ENCODE peak calls at places on chromosomes 12 and 14, in nine cellular contexts. One of them, this sample, is unnamed.

GRCh38 chr14:62039871-62040270 is 277.7 kb downstream of the SNAPC1 start:
- DNase-seq in mesothelial cell of epicardium: no peak
- DNase-seq in astrocyte of the spinal cord: no peak
- DNase-seq in B cell: no peak
- DNase-seq in RWPE2: no peak
- DNase-seq in left ventricle myocardium inferior: no peak
- DNase-seq in transverse colon: no peak
- DNase-seq in GM20000: peak
- DNase-seq in cardiac fibroblast: no peak
- DNase-seq in this sample: no peak

GRCh38 chr12:132558861-132559623 is 51.3 kb downstream of the LRCOL1 start:
- DNase-seq in mesothelial cell of epicardium: no peak
- DNase-seq in astrocyte of the spinal cord: no peak
- DNase-seq in B cell: peak
- DNase-seq in RWPE2: no peak
- DNase-seq in left ventricle myocardium inferior: no peak
- DNase-seq in transverse colon: no peak
- DNase-seq in GM20000: no peak
- DNase-seq in cardiac fibroblast: no peak
- DNase-seq in this sample: no peak

GRCh38 chr12:31518680-31519227 is 72.2 kb downstream of the DENND5B start:
- DNase-seq in mesothelial cell of epicardium: no peak
- DNase-seq in astrocyte of the spinal cord: peak
- DNase-seq in B cell: no peak
- DNase-seq in RWPE2: peak
- DNase-seq in left ventricle myocardium inferior: no peak
- DNase-seq in transverse colon: peak
- DNase-seq in GM20000: no peak
- DNase-seq in cardiac fibroblast: peak
- DNase-seq in this sample: peak

GRCh38 chr14:52251724-52252123 is 15.8 kb upstream of the PTGDR start:
- DNase-seq in mesothelial cell of epicardium: no peak
- DNase-seq in astrocyte of the spinal cord: no peak
- DNase-seq in B cell: no peak
- DNase-seq in RWPE2: no peak
- DNase-seq in left ventricle myocardium inferior: no peak
- DNase-seq in transverse colon: no peak
- DNase-seq in GM20000: no peak
- DNase-seq in cardiac fibroblast: no peak
- DNase-seq in this sample: no peak

GRCh38 chr12:114835031-114835430 is 151.1 kb upstream of the TBX3 start:
- DNase-seq in mesothelial cell of epicardium: no peak
- DNase-seq in astrocyte of the spinal cord: peak
- DNase-seq in B cell: no peak
- DNase-seq in RWPE2: no peak
- DNase-seq in left ventricle myocardium inferior: no peak
- DNase-seq in transverse colon: no peak
- DNase-seq in GM20000: no peak
- DNase-seq in cardiac fibroblast: peak
- DNase-seq in this sample: no peak

GRCh38 chr14:97046991-97047390 is 249.8 kb downstream of the VRK1 start:
- DNase-seq in mesothelial cell of epicardium: no peak
- DNase-seq in astrocyte of the spinal cord: no peak
- DNase-seq in B cell: no peak
- DNase-seq in RWPE2: no peak
- DNase-seq in left ventricle myocardium inferior: no peak
- DNase-seq in transverse colon: no peak
- DNase-seq in GM20000: no peak
- DNase-seq in cardiac fibroblast: no peak
- DNase-seq in this sample: no peak

GRCh38 chr12:94545937-94546771 is 86.5 kb upstream of the CEP83 start:
- DNase-seq in mesothelial cell of epicardium: no peak
- DNase-seq in astrocyte of the spinal cord: peak
- DNase-seq in B cell: no peak
- DNase-seq in RWPE2: no peak
- DNase-seq in left ventricle myocardium inferior: no peak
- DNase-seq in transverse colon: peak
- DNase-seq in GM20000: peak
- DNase-seq in cardiac fibroblast: peak
- DNase-seq in this sample: peak

GRCh38 chr12:50186667-50187066 is 19.5 kb upstream of the CERS5 start:
- DNase-seq in mesothelial cell of epicardium: no peak
- DNase-seq in astrocyte of the spinal cord: peak
- DNase-seq in B cell: no peak
- DNase-seq in RWPE2: no peak
- DNase-seq in left ventricle myocardium inferior: no peak
- DNase-seq in transverse colon: no peak
- DNase-seq in GM20000: no peak
- DNase-seq in cardiac fibroblast: peak
- DNase-seq in this sample: no peak

GRCh38 chr12:19150273-19150895 is 20.9 kb downstream of the PLEKHA5 start:
- DNase-seq in mesothelial cell of epicardium: no peak
- DNase-seq in astrocyte of the spinal cord: peak
- DNase-seq in B cell: no peak
- DNase-seq in RWPE2: no peak
- DNase-seq in left ventricle myocardium inferior: no peak
- DNase-seq in transverse colon: no peak
- DNase-seq in GM20000: no peak
- DNase-seq in cardiac fibroblast: no peak
- DNase-seq in this sample: no peak

GRCh38 chr14:94114589-94115067 is 4.1 kb downstream of the IFI27 start:
- DNase-seq in mesothelial cell of epicardium: no peak
- DNase-seq in astrocyte of the spinal cord: no peak
- DNase-seq in B cell: no peak
- DNase-seq in RWPE2: peak
- DNase-seq in left ventricle myocardium inferior: no peak
- DNase-seq in transverse colon: no peak
- DNase-seq in GM20000: no peak
- DNase-seq in cardiac fibroblast: no peak
- DNase-seq in this sample: no peak

GRCh38 chr14:103735022-103735421 is 19.4 kb downstream of the ZFYVE21 start:
- DNase-seq in mesothelial cell of epicardium: no peak
- DNase-seq in astrocyte of the spinal cord: no peak
- DNase-seq in B cell: peak
- DNase-seq in RWPE2: peak
- DNase-seq in left ventricle myocardium inferior: no peak
- DNase-seq in transverse colon: no peak
- DNase-seq in GM20000: no peak
- DNase-seq in cardiac fibroblast: no peak
- DNase-seq in this sample: no peak

GRCh38 chr14:64704145-64704742 is at the start of gene PLEKHG3:
- DNase-seq in mesothelial cell of epicardium: peak
- DNase-seq in astrocyte of the spinal cord: peak
- DNase-seq in B cell: peak
- DNase-seq in RWPE2: peak
- DNase-seq in left ventricle myocardium inferior: peak
- DNase-seq in transverse colon: peak
- DNase-seq in GM20000: peak
- DNase-seq in cardiac fibroblast: peak
- DNase-seq in this sample: peak

GRCh38 chr12:80186727-80187217 is 87.4 kb downstream of the OTOGL start:
- DNase-seq in mesothelial cell of epicardium: no peak
- DNase-seq in astrocyte of the spinal cord: peak
- DNase-seq in B cell: no peak
- DNase-seq in RWPE2: no peak
- DNase-seq in left ventricle myocardium inferior: no peak
- DNase-seq in transverse colon: peak
- DNase-seq in GM20000: peak
- DNase-seq in cardiac fibroblast: peak
- DNase-seq in this sample: peak

GRCh38 chr14:69643430-69644200 is 32.2 kb downstream of the SUSD6 start:
- DNase-seq in mesothelial cell of epicardium: no peak
- DNase-seq in astrocyte of the spinal cord: peak
- DNase-seq in B cell: no peak
- DNase-seq in RWPE2: peak
- DNase-seq in left ventricle myocardium inferior: no peak
- DNase-seq in transverse colon: peak
- DNase-seq in GM20000: no peak
- DNase-seq in cardiac fibroblast: peak
- DNase-seq in this sample: peak

GRCh38 chr12:122849352-122850047 is 14.2 kb downstream of the HIP1R start:
- DNase-seq in mesothelial cell of epicardium: no peak
- DNase-seq in astrocyte of the spinal cord: no peak
- DNase-seq in B cell: no peak
- DNase-seq in RWPE2: no peak
- DNase-seq in left ventricle myocardium inferior: peak
- DNase-seq in transverse colon: no peak
- DNase-seq in GM20000: no peak
- DNase-seq in cardiac fibroblast: no peak
- DNase-seq in this sample: no peak

GRCh38 chr12:123367511-123367910 is 2.9 kb upstream of the SBNO1 start:
- DNase-seq in mesothelial cell of epicardium: no peak
- DNase-seq in astrocyte of the spinal cord: no peak
- DNase-seq in B cell: no peak
- DNase-seq in RWPE2: no peak
- DNase-seq in left ventricle myocardium inferior: no peak
- DNase-seq in transverse colon: no peak
- DNase-seq in GM20000: no peak
- DNase-seq in cardiac fibroblast: peak
- DNase-seq in this sample: no peak

GRCh38 chr14:21100931-21101330 is at the start of gene TMEM253:
- DNase-seq in mesothelial cell of epicardium: no peak
- DNase-seq in astrocyte of the spinal cord: no peak
- DNase-seq in B cell: no peak
- DNase-seq in RWPE2: no peak
- DNase-seq in left ventricle myocardium inferior: no peak
- DNase-seq in transverse colon: peak
- DNase-seq in GM20000: no peak
- DNase-seq in cardiac fibroblast: no peak
- DNase-seq in this sample: no peak

GRCh38 chr14:21103710-21104447 is 3.0 kb downstream of the TMEM253 start:
- DNase-seq in mesothelial cell of epicardium: peak
- DNase-seq in astrocyte of the spinal cord: peak
- DNase-seq in B cell: peak
- DNase-seq in RWPE2: peak
- DNase-seq in left ventricle myocardium inferior: peak
- DNase-seq in transverse colon: peak
- DNase-seq in GM20000: peak
- DNase-seq in cardiac fibroblast: peak
- DNase-seq in this sample: peak

GRCh38 chr14:21101802-21102413 is 1.0 kb downstream of the TMEM253 start:
- DNase-seq in mesothelial cell of epicardium: no peak
- DNase-seq in astrocyte of the spinal cord: no peak
- DNase-seq in B cell: no peak
- DNase-seq in RWPE2: no peak
- DNase-seq in left ventricle myocardium inferior: no peak
- DNase-seq in transverse colon: no peak
- DNase-seq in GM20000: no peak
- DNase-seq in cardiac fibroblast: no peak
- DNase-seq in this sample: no peak

GRCh38 chr14:21103165-21103709 is 2.4 kb downstream of the TMEM253 start:
- DNase-seq in mesothelial cell of epicardium: no peak
- DNase-seq in astrocyte of the spinal cord: no peak
- DNase-seq in B cell: no peak
- DNase-seq in RWPE2: no peak
- DNase-seq in left ventricle myocardium inferior: no peak
- DNase-seq in transverse colon: no peak
- DNase-seq in GM20000: no peak
- DNase-seq in cardiac fibroblast: no peak
- DNase-seq in this sample: no peak

GRCh38 chr14:21102472-21103164 is 1.8 kb downstream of the TMEM253 start:
- DNase-seq in mesothelial cell of epicardium: no peak
- DNase-seq in astrocyte of the spinal cord: no peak
- DNase-seq in B cell: no peak
- DNase-seq in RWPE2: no peak
- DNase-seq in left ventricle myocardium inferior: no peak
- DNase-seq in transverse colon: no peak
- DNase-seq in GM20000: peak
- DNase-seq in cardiac fibroblast: no peak
- DNase-seq in this sample: no peak
- TF ChIP-seq CTCF in mesothelial cell of epicardium: no peak
- TF ChIP-seq CTCF in astrocyte of the spinal cord: no peak
- TF ChIP-seq CTCF in B cell: no peak
- TF ChIP-seq CTCF in RWPE2: no peak
- TF ChIP-seq CTCF in left ventricle myocardium inferior: no peak
- TF ChIP-seq CTCF in transverse colon: no peak
- TF ChIP-seq CTCF in GM20000: no peak
- TF ChIP-seq CTCF in cardiac fibroblast: no peak
- TF ChIP-seq CTCF in this sample: no peak

GRCh38 chr12:6113691-6114475 is 10.6 kb downstream of the VWF start:
- DNase-seq in mesothelial cell of epicardium: no peak
- DNase-seq in astrocyte of the spinal cord: no peak
- DNase-seq in B cell: no peak
- DNase-seq in RWPE2: no peak
- DNase-seq in left ventricle myocardium inferior: no peak
- DNase-seq in transverse colon: no peak
- DNase-seq in GM20000: no peak
- DNase-seq in cardiac fibroblast: no peak
- DNase-seq in this sample: no peak
- TF ChIP-seq CTCF in mesothelial cell of epicardium: no peak
- TF ChIP-seq CTCF in astrocyte of the spinal cord: no peak
- TF ChIP-seq CTCF in B cell: no peak
- TF ChIP-seq CTCF in RWPE2: no peak
- TF ChIP-seq CTCF in left ventricle myocardium inferior: no peak
- TF ChIP-seq CTCF in transverse colon: no peak
- TF ChIP-seq CTCF in GM20000: no peak
- TF ChIP-seq CTCF in cardiac fibroblast: no peak
- TF ChIP-seq CTCF in this sample: no peak

GRCh38 chr12:28963554-28963953 is 185.5 kb upstream of the FAR2 start:
- DNase-seq in mesothelial cell of epicardium: no peak
- DNase-seq in astrocyte of the spinal cord: peak
- DNase-seq in B cell: no peak
- DNase-seq in RWPE2: no peak
- DNase-seq in left ventricle myocardium inferior: no peak
- DNase-seq in transverse colon: no peak
- DNase-seq in GM20000: no peak
- DNase-seq in cardiac fibroblast: peak
- DNase-seq in this sample: no peak
- TF ChIP-seq CTCF in mesothelial cell of epicardium: peak
- TF ChIP-seq CTCF in astrocyte of the spinal cord: peak
- TF ChIP-seq CTCF in B cell: no peak
- TF ChIP-seq CTCF in RWPE2: peak
- TF ChIP-seq CTCF in left ventricle myocardium inferior: peak
- TF ChIP-seq CTCF in transverse colon: peak
- TF ChIP-seq CTCF in GM20000: no peak
- TF ChIP-seq CTCF in cardiac fibroblast: peak
- TF ChIP-seq CTCF in this sample: no peak

DNA sequence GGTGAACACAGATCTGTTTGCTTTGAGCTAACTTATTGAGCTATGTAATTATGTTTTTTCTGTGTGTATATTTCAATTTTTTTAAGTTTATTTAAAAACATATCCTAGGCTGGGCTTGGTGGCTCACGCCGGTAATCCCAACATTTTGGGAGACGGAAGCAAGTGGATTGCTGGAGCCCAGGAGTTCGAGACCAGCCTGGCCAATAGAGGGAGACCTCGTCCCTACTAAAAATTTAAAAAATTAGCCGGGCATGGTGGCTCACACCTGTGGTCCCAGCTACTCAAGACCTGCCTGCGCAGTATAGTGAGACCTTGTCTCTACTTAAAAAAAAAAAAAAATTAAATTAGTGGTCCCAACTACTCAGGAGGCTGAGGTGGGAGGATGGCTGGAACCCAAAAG is 16.2 kb upstream of the RNASE1 start:
- DNase-seq in mesothelial cell of epicardium: no peak
- DNase-seq in astrocyte of the spinal cord: no peak
- DNase-seq in B cell: no peak
- DNase-seq in RWPE2: no peak
- DNase-seq in left ventricle myocardium inferior: no peak
- DNase-seq in transverse colon: no peak
- DNase-seq in GM20000: no peak
- DNase-seq in cardiac fibroblast: no peak
- DNase-seq in this sample: peak
- TF ChIP-seq CTCF in mesothelial cell of epicardium: no peak
- TF ChIP-seq CTCF in astrocyte of the spinal cord: no peak
- TF ChIP-seq CTCF in B cell: no peak
- TF ChIP-seq CTCF in RWPE2: no peak
- TF ChIP-seq CTCF in left ventricle myocardium inferior: peak
- TF ChIP-seq CTCF in transverse colon: peak
- TF ChIP-seq CTCF in GM20000: no peak
- TF ChIP-seq CTCF in cardiac fibroblast: no peak
- TF ChIP-seq CTCF in this sample: peak

GRCh38 chr12:12645485-12645884 is 33.8 kb downstream of the CREBL2 start:
- DNase-seq in mesothelial cell of epicardium: no peak
- DNase-seq in astrocyte of the spinal cord: peak
- DNase-seq in B cell: peak
- DNase-seq in RWPE2: no peak
- DNase-seq in left ventricle myocardium inferior: no peak
- DNase-seq in transverse colon: peak
- DNase-seq in GM20000: peak
- DNase-seq in cardiac fibroblast: peak
- DNase-seq in this sample: peak
- TF ChIP-seq CTCF in mesothelial cell of epicardium: peak
- TF ChIP-seq CTCF in astrocyte of the spinal cord: peak
- TF ChIP-seq CTCF in B cell: peak
- TF ChIP-seq CTCF in RWPE2: no peak
- TF ChIP-seq CTCF in left ventricle myocardium inferior: peak
- TF ChIP-seq CTCF in transverse colon: peak
- TF ChIP-seq CTCF in GM20000: no peak
- TF ChIP-seq CTCF in cardiac fibroblast: peak
- TF ChIP-seq CTCF in this sample: peak